ENCODE peak calls at places on chromosomes 7 and 10, in six cellular contexts. Y, C, Q, S, I and D are unnamed samples.

GRCh38 chr7:139823855-139824670 is 5.0 kb upstream of the TBXAS1 start:
- DNase-seq in Y (no peak), C (no peak), Q (no peak), S (no peak), I (no peak), D (no peak)

GRCh38 chr7:112079671-112080070 is 126.5 kb downstream of the DOCK4 start:
- DNase-seq in Y (no peak), C (no peak), Q (peak), S (no peak), I (no peak), D (no peak)

GRCh38 chr7:34719651-34720050 is 61.6 kb downstream of the NPSR1 start:
- DNase-seq in Y (no peak), C (no peak), Q (no peak), S (no peak), I (no peak), D (no peak)

GRCh38 chr10:6207658-6208057 is 4.9 kb downstream of the PFKFB3 start:
- DNase-seq in Y (peak), C (no peak), Q (peak), S (no peak), I (peak), D (no peak)

GRCh38 chr10:116385994-116386809 is 41.4 kb upstream of the PNLIPRP3 start:
- DNase-seq in Y (no peak), C (no peak), Q (peak), S (no peak), I (no peak), D (no peak)

GRCh38 chr7:76338298-76339084 is 20.3 kb downstream of the YWHAG start:
- DNase-seq in Y (no peak), C (peak), Q (no peak), S (no peak), I (no peak), D (no peak)

GRCh38 chr10:129446182-129446581 is 20.9 kb upstream of the MGMT start:
- DNase-seq in Y (peak), C (no peak), Q (no peak), S (no peak), I (no peak), D (no peak)

GRCh38 chr10:61899997-61900828 is 1.3 kb upstream of the ARID5B start:
- DNase-seq in Y (peak), C (peak), Q (peak), S (peak), I (peak), D (peak)

GRCh38 chr10:124347956-124348355 is 70.8 kb downstream of the OAT start:
- DNase-seq in Y (peak), C (no peak), Q (no peak), S (no peak), I (no peak), D (no peak)

GRCh38 chr10:90352288-90352687 is 505.6 kb downstream of the HTR7 start:
- DNase-seq in Y (peak), C (no peak), Q (no peak), S (no peak), I (no peak), D (no peak)

GRCh38 chr10:31977440-31978157 is 49.0 kb upstream of the ARHGAP12 start:
- DNase-seq in Y (no peak), C (no peak), Q (peak), S (no peak), I (peak), D (no peak)

GRCh38 chr7:154841731-154842331 is 161.1 kb downstream of the PAXIP1 start:
- DNase-seq in Y (no peak), C (no peak), Q (no peak), S (no peak), I (no peak), D (no peak)